ENCODE peak calls at places on chromosomes 2 and 18, in seven cellular contexts. M is SK-N-SH, G is HepG2, E is GM23338, D is HCT116, W is Panc1, O is K562. K is an unnamed sample.

GRCh38 chr2:69911985-69912563 is 2.8 kb upstream of the MXD1 start:
- DNase-seq in D (peak), G (peak), O (no peak), E (peak), M (peak), W (no peak), K (no peak)

GRCh38 chr2:33314541-33314940 is 161.9 kb upstream of the RASGRP3 start:
- DNase-seq in D (no peak), M (no peak), G (no peak), E (no peak), W (no peak), O (no peak), K (no peak)

GRCh38 chr2:217553689-217554088 is 449.1 kb downstream of the TNS1 start:
- DNase-seq in O (no peak), M (no peak), W (no peak), D (no peak), E (no peak), G (no peak), K (no peak)

GRCh38 chr2:10980071-10980470 is 68.3 kb downstream of the KCNF1 start:
- DNase-seq in W (no peak), M (no peak), O (no peak), E (no peak), G (no peak), D (no peak), K (no peak)

GRCh38 chr18:23401400-23402347 is 51.4 kb upstream of the RIOK3 start:
- DNase-seq in O (no peak), W (no peak), D (no peak), M (no peak), E (peak), G (peak), K (no peak)

GRCh38 chr2:219058541-219059374 is 2.0 kb downstream of the IHH start:
- DNase-seq in G (peak), M (peak), D (no peak), W (no peak), O (peak), E (peak), K (no peak)

GRCh38 chr18:65906621-65907034 is 155.8 kb downstream of the CDH7 start:
- DNase-seq in E (peak), G (no peak), O (no peak), M (no peak), W (no peak), D (no peak), K (no peak)

GRCh38 chr2:29314816-29315571 is 199.8 kb downstream of the CLIP4 start:
- DNase-seq in G (no peak), O (no peak), W (no peak), M (no peak), E (peak), D (no peak), K (peak)

GRCh38 chr2:37020212-37020886 is 54.0 kb upstream of the STRN start:
- DNase-seq in M (peak), O (no peak), G (no peak), D (no peak), E (no peak), W (no peak), K (no peak)
- TF ChIP-seq POLR2AphosphoS5 in M (peak), O (no peak), G (no peak), D (no peak), E (no peak), W (no peak), K (no peak)

DNA sequence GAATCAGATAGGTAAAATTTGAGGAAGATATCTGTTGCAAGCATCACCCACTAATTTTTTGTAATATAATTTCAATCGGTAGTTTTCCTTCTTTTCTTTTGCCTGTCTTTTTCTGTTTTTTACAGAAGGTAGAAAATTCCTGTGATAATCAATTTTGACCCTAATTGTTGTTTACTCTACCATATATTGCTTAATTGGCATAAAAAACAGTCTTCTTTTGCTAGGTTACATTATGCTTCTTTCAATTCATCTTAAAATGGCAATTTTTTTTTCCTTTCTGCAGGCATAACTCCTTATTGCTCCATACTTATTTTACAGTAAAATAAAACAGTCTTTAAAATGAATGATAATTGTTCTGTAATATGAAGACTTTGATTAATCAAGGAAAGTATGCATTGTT is 286.2 kb upstream of the LRP1B start:
- DNase-seq in D (no peak), G (no peak), W (no peak), O (no peak), E (no peak), M (no peak), K (no peak)
- TF ChIP-seq CTCF in D (no peak), G (no peak), W (no peak), O (no peak), E (no peak), M (no peak), K (no peak)

GRCh38 chr18:24536834-24537233 is 76.4 kb downstream of the HRH4 start:
- DNase-seq in W (no peak), O (no peak), G (no peak), M (no peak), E (no peak), D (no peak), K (no peak)

GRCh38 chr18:24539866-24540604 is 79.6 kb downstream of the HRH4 start:
- DNase-seq in O (no peak), M (no peak), D (no peak), W (no peak), E (no peak), G (no peak), K (no peak)

GRCh38 chr18:24536326-24536725 is 75.9 kb downstream of the HRH4 start:
- DNase-seq in G (no peak), D (no peak), W (no peak), E (no peak), M (no peak), O (no peak), K (no peak)

GRCh38 chr18:24540896-24541295 is 80.5 kb downstream of the HRH4 start:
- DNase-seq in W (no peak), G (no peak), D (no peak), E (no peak), M (no peak), O (no peak), K (no peak)

DNA sequence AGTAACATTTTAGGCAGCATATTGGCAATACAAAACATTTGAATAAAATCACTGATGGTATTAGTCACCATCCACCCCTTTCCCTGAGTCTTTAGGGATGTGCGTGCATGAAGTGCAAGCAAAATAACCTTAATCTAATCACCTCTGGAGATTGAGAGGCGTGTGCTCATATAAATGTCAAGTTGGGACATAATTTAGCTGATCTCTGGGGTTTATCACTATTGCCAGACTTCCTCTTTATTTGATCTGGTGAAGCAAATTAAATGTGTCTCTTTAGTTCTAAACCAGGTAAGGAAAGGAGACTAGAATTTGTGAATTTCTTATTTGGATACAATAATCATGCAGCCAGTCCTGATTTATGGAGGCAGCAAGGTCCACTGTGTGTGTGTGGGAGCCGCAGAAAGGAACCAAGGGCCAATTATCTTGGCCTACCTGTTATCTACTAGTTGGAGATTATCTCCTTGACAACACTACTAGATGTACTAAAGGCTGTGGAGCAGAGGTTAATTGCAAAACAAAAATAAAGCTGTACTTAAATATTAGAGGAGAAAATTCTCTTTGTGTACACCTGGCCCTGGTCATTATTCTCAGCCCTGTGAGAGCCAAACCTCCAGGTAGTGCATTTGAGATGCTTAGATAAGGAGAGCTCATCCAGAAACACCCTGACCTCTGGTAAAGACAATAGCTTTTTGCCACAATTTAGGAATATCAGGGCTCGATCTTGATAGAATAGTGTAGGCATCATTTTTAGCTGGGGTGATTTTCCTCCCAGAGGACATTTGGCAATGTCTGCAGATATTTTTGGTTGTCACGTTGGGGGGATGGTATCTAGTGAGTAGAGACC is 78.2 kb downstream of the HRH4 start:
- DNase-seq in W (no peak), O (no peak), D (no peak), M (peak), G (no peak), E (no peak), K (no peak)
- TF ChIP-seq REST in W (no peak), O (no peak), D (no peak), M (no peak), G (no peak), E (no peak), K (no peak)

DNA sequence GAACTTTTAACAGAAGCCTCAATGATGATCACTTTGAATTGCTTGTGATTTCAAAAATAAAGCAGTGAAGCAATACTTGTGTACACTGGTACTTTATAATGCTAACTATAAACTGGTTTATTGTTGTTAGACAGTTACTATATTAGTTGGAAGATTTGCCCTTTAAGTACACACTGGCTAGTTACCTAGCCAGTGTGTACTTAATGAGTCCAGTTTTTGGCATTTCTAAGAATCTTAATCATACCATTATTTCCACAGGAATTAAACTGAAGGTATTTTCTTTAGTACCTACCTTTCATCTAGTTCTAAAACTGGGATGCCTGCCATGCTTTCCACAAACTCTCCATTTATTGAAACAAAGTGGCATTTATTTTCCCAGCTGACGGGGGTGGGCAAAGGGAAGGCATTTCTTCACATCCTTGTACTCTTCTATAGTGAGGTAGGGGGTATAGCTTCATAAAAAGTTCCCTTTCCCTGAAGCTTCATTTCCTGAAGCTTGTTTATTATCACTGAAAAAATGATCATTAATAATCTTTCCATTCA is 49.9 kb downstream of the UGP2 start:
- DNase-seq in D (no peak), G (peak), W (no peak), O (no peak), E (no peak), M (no peak), K (no peak)
- TF ChIP-seq POLR2AphosphoS5 in D (no peak), G (no peak), W (no peak), O (no peak), E (no peak), M (no peak), K (no peak)

GRCh38 chr2:68839260-68839833 is 31.9 kb downstream of the BMP10 start:
- DNase-seq in M (peak), W (no peak), D (peak), O (peak), E (peak), G (no peak), K (peak)
- TF ChIP-seq CTCF in M (peak), W (peak), D (peak), O (peak), E (peak), G (peak), K (peak)

GRCh38 chr2:121197369-121198091 is 87.5 kb downstream of the TFCP2L1 start:
- DNase-seq in W (no peak), G (no peak), O (no peak), E (no peak), D (no peak), M (no peak), K (peak)
- TF ChIP-seq REST in W (no peak), G (no peak), O (no peak), E (no peak), D (no peak), M (no peak), K (no peak)

DNA sequence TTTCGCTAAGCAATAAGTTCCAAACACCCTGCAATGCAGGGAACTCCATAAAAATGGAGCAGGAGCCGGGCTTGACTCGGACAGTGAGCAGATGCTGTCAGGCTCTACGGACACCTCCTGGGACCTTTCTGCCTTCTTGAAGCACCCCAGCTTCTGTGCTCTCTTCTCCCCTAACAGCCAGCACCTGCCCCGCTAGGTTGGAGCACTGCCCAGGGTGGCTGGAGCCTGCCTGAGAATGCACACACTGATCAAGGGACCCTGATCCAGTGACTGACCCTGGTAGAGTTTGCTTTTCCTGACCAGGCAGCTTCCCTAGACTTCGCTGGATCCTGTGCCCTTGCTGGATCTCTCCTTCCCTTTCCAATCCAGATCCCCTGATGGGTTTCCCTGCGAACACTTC is 40.9 kb downstream of the CD226 start:
- DNase-seq in O (no peak), W (no peak), E (no peak), D (no peak), M (no peak), G (no peak), K (no peak)
- TF ChIP-seq POLR2AphosphoS5 in O (no peak), W (no peak), E (no peak), D (no peak), M (no peak), G (no peak), K (no peak)

GRCh38 chr2:45289997-45290673 is 280.9 kb upstream of the SIX2 start:
- DNase-seq in W (no peak), M (no peak), G (no peak), O (no peak), E (no peak), D (no peak), K (no peak)
- TF ChIP-seq CTCF in W (no peak), M (no peak), G (no peak), O (no peak), E (no peak), D (no peak), K (no peak)

GRCh38 chr2:216012830-216013079 is 596 bp downstream of the MREG start:
- DNase-seq in M (peak), W (no peak), D (no peak), O (no peak), G (no peak), E (no peak), K (no peak)

GRCh38 chr2:216014006-216014405 is 655 bp upstream of the MREG start:
- DNase-seq in E (no peak), D (no peak), O (no peak), M (no peak), W (no peak), G (no peak), K (no peak)

GRCh38 chr2:216011320-216011849 is 2.0 kb downstream of the MREG start:
- DNase-seq in G (no peak), D (no peak), E (no peak), M (no peak), O (no peak), W (no peak), K (no peak)

GRCh38 chr2:216013080-216013909 is at the start of gene MREG:
- DNase-seq in D (peak), O (peak), E (peak), W (no peak), M (peak), G (peak), K (peak)

DNA sequence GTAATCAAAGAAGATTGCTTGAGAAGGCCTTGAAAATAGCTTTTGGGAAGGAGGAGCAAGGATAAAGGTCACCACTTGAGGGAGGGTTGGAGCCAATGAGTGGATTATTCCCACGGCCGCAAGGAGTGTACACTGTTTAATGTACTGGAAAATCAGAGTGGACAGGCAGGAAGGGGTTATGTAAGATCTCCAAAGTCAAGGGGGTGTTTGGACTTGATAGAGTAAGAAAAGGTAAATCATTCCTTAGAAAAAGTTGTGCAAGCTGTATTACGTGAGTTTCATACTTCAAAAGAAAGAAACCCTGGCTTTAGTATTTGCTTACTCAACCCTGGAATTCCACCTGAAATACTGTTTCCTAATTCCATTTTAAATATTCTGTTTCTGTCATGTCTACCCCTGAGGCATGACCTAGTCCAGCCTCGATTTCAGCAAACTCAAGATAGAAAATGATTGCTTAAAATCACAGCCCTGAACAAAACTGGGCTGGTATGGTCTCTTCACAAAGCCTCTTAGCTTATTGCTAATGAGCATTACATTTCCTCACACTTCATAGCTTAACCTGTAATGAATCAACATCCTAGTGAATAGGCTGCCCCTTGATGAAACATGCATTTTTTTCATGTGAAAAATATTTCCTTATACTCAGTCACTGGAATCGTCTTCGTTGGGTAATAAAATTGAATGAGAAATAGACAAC is 1.1 kb downstream of the MREG start:
- DNase-seq in E (no peak), D (no peak), M (peak), G (peak), W (no peak), O (no peak), K (no peak)
- TF ChIP-seq REST in E (no peak), D (no peak), M (no peak), G (no peak), W (no peak), O (no peak), K (no peak)